ENCODE peak calls at places on chromosomes 7 and 10, in ten cellular contexts. F is ovary, L is right lobe of liver, B is cardiac fibroblast, K is uterus, P is fibroblast of lung, W is A673, Z is IMR-90, E is transverse colon, O is endothelial cell of umbilical vein. S is an unnamed sample.

GRCh38 chr10:12841826-12842225 is 159.7 kb downstream of the CCDC3 start:
- DNase-seq in O (no peak), P (no peak), Z (no peak), K (no peak), W (no peak), F (no peak), B (no peak), L (peak), E (no peak), S (no peak)

GRCh38 chr7:73329861-73330581 is 2.1 kb downstream of the FKBP6 start:
- DNase-seq in B (peak), L (no peak), K (no peak), E (no peak), O (peak), Z (peak), P (peak), F (no peak), W (no peak), S (no peak)

GRCh38 chr7:28980504-28981281 is 22.6 kb upstream of the TRIL start:
- DNase-seq in E (no peak), Z (peak), F (no peak), O (no peak), P (no peak), B (peak), L (no peak), K (no peak), W (peak), S (no peak)

GRCh38 chr10:44316187-44316921 is 68.5 kb downstream of the CXCL12 start:
- DNase-seq in W (no peak), O (no peak), B (no peak), L (no peak), E (no peak), Z (no peak), F (no peak), K (no peak), P (no peak), S (no peak)

GRCh38 chr10:89053555-89053954 is 63.0 kb downstream of the FAS start:
- DNase-seq in L (no peak), O (no peak), K (no peak), F (no peak), P (no peak), W (no peak), Z (no peak), B (no peak), E (no peak), S (no peak)

GRCh38 chr10:26843736-26844135 is 17.0 kb downstream of the ABI1 start:
- DNase-seq in B (no peak), Z (no peak), L (no peak), P (no peak), F (no peak), O (no peak), E (no peak), W (no peak), K (no peak), S (no peak)

GRCh38 chr7:139976055-139976837 is 86.5 kb downstream of the PARP12 start:
- DNase-seq in E (no peak), Z (no peak), B (no peak), F (no peak), L (no peak), W (no peak), O (no peak), P (no peak), K (no peak), S (no peak)

GRCh38 chr10:124935946-124936345 is 6.0 kb upstream of the ZRANB1 start:
- DNase-seq in O (no peak), Z (peak), B (no peak), E (no peak), P (no peak), F (no peak), L (no peak), W (no peak), K (no peak), S (no peak)

GRCh38 chr7:140990193-140990962 is 24.4 kb downstream of the MRPS33 start:
- DNase-seq in W (no peak), F (no peak), K (no peak), P (no peak), O (no peak), L (no peak), B (no peak), Z (no peak), E (no peak), S (no peak)

GRCh38 chr10:7408003-7408493 is 2.8 kb downstream of the SFMBT2 start:
- DNase-seq in E (peak), L (peak), P (peak), Z (no peak), F (peak), B (peak), O (peak), W (peak), K (peak), S (no peak)

DNA sequence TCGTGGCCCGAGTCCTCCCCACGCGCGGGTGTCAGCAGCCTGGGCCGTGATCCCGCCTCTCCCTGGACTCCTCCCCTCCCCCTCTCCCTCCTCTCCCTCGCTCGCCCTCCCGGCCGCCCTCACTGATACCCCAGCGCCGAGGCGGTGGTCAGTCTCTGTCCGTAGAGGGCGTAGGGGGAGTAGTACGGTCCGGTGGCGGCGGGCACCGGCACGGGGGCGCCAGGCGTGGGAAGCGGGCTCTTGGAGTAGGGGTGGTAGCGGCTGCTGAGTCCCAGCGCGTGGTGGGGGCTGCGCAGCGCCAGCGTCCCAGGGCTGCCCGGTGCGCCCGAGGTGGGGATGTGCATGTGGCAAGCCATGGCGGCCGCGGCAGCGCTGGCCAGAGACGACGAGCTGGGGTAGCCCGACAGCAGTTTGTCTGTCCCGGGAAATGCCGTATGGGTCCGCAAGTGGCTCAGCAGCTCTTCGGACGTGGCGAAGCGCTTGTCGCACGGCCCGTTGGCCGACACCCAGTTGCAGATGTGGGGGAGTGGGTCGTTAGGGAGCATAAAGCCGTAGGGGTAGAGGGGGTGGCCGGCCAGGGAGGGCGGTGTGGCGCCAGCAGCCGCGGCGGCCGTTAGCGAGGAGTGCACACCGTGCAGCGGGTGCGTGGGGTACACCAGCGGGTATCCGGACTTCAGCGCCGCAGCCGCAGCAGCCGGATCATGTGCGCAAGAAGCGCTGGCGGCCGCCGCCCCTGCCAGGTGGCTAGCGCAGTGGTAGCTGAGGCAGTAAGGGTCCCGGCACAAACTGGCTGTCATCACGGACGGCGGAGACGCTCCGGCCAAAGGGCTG is 2.7 kb downstream of the ZNF503 start:
- DNase-seq in F (peak), K (peak), L (peak), P (peak), E (peak), Z (no peak), B (peak), W (no peak), O (peak), S (no peak)
- H3K4me3 ChIP-seq in F (peak), K (peak), L (peak), P (peak), E (peak), Z (peak), B (peak), W (no peak), O (peak), S (peak)

GRCh38 chr7:3805151-3805550 is 504.1 kb downstream of the SDK1 start:
- DNase-seq in O (peak), K (no peak), E (no peak), F (no peak), B (peak), W (peak), P (peak), L (no peak), Z (peak), S (no peak)

DNA sequence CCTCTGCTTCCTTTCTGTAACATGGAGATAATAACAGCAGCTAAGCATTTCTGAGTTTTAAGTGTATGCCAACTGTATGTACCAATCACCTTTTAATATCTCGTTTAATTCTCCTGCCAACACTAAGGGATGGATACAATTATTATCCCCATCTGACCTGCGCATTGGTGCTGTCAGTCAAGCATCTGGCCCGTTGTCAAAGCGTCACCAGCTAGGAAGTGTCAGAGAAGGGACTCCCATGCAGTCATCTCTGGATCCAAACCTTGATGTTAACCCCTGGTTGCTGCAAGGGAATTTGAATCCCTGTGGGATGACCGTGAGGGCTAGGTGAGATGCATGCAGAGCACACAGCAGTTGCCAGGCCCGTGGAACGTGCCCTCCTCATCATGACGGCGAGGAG is 506.8 kb downstream of the SDK1 start:
- DNase-seq in B (no peak), P (no peak), W (no peak), E (no peak), F (no peak), L (no peak), Z (no peak), K (no peak), O (no peak), S (no peak)
- TF ChIP-seq CTCF in B (no peak), P (no peak), W (no peak), E (no peak), F (no peak), L (no peak), Z (no peak), K (no peak), O (no peak), S (no peak)

DNA sequence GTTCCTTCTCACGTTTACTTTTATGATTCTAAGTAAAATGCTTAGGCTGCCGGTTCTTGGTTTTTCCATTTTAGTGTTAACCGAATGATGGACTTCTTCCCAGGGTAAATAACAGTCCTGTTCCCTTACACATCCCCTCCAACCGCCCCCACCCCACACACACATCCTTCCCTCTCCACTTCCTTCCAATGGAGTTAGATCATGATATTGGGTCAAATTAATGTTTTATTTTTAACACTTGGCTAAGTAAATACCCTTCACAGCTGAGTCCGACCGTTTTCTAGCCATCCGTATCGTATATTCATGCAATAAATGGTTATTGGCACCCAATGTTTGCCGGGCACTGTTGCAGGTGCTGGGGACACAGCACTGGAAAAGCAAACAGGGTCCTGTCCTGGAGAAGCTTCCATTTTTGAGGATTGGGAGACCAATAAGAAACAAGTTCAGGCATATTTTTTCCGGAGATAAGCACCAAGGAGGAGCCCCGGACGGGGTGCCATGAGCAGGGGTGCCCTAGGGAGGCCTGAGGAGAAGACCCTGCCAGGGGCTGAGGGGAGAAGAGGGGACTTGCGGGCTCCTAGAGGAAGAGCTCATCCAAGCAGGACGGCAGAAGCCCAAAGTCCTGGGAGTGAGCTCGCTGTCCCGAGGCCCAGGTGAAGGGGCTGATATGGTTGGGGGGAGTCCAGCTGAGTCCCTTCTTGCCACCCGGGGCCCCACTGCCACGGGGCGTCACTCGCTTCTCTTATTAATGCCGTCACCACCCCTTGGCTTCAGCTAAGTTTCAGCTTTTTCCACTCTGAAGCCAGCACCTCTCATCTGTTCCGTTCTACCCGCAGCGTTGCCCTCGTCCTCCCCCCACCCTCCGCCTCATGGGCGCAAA is 126.0 kb upstream of the RET start:
- DNase-seq in B (no peak), P (no peak), K (no peak), L (no peak), O (no peak), W (no peak), Z (no peak), E (no peak), F (no peak), S (no peak)
- H3K4me3 ChIP-seq in B (no peak), P (no peak), K (no peak), L (no peak), O (no peak), W (no peak), Z (no peak), E (no peak), F (no peak), S (no peak)

GRCh38 chr7:115211171-115211570 is 289.3 kb downstream of the MDFIC start:
- DNase-seq in F (no peak), B (no peak), Z (no peak), K (no peak), W (no peak), E (no peak), O (no peak), L (no peak), P (no peak), S (no peak)
- TF ChIP-seq CTCF in F (no peak), B (no peak), Z (no peak), K (no peak), W (no peak), E (no peak), O (no peak), L (no peak), P (no peak), S (no peak)

DNA sequence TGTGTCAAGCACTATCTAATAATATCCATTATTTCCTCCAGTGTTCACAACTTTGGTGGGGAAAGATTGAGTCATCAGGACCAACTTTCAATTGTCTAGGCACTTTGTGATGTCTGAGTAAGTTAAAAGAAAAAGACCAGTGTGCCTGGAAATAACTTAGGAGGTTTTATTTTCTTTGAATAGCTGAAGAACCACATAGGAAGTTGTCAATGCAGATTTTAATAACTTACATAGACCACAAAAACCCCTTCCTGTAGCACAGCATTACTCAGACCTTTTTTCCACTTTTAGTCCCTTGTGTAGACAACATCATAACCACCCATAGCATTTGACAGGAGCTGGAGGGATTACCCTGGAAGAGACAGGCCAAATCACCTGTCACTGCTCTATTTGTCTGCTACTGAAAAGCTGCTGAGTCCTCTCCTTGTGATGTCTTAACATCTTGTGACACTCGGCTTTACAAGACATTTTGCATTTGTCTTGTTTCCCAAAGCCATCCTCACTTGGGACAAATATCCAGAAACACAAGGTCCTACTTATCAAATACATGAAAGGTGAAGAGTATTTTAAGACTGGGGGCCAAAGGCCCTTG is 241.5 kb upstream of the PTER start:
- DNase-seq in E (no peak), W (no peak), K (no peak), B (no peak), Z (no peak), F (no peak), P (no peak), L (no peak), O (no peak), S (no peak)
- H3K4me3 ChIP-seq in E (no peak), W (no peak), K (no peak), B (no peak), Z (no peak), F (no peak), P (no peak), L (no peak), O (no peak), S (no peak)

S was measured in AG09309.